ENCODE peak calls at places on chromosomes 5 and 9, in seven cellular contexts. S is HFF-Myc; Z is kidney epithelial cell; W is CD8-positive, alpha-beta T cell; T is A549; P is body of pancreas; F is astrocyte. U is an unnamed sample.

GRCh38 chr9:82234160-82234943 is 245.8 kb downstream of the SPATA31D1 start:
- DNase-seq in W (no peak), T (no peak), S (no peak), Z (no peak), F (no peak), P (no peak), U (no peak)

GRCh38 chr5:178215263-178216002 is 11.1 kb downstream of the HNRNPAB start:
- DNase-seq in P (no peak), S (no peak), Z (no peak), F (no peak), W (no peak), T (no peak), U (no peak)

GRCh38 chr5:45410304-45410995 is 285.7 kb downstream of the HCN1 start:
- DNase-seq in T (no peak), W (no peak), S (no peak), F (no peak), P (no peak), Z (no peak), U (no peak)

GRCh38 chr5:32413466-32414263 is 30.9 kb downstream of the ZFR start:
- DNase-seq in Z (no peak), P (no peak), T (no peak), W (no peak), S (no peak), F (peak), U (no peak)

GRCh38 chr9:137017071-137017470 is 11.0 kb downstream of the ABCA2 start:
- DNase-seq in P (no peak), S (no peak), F (no peak), T (no peak), Z (no peak), W (no peak), U (no peak)

GRCh38 chr9:75414367-75415160 is 326.2 kb downstream of the OSTF1 start:
- DNase-seq in Z (no peak), P (no peak), T (no peak), W (no peak), S (no peak), F (no peak), U (no peak)

GRCh38 chr5:52994266-52994665 is 5.1 kb downstream of the ITGA2 start:
- DNase-seq in T (no peak), W (no peak), Z (no peak), S (no peak), F (no peak), P (no peak), U (no peak)

GRCh38 chr9:122219856-122220672 is 8.7 kb downstream of the LHX6 start:
- DNase-seq in T (no peak), P (no peak), W (no peak), F (no peak), Z (no peak), S (no peak), U (no peak)

GRCh38 chr5:102617187-102617856 is 118.5 kb upstream of the SLCO6A1 start:
- DNase-seq in F (no peak), S (no peak), P (no peak), Z (no peak), W (no peak), T (no peak), U (no peak)

GRCh38 chr9:136856078-136856474 is 3.9 kb downstream of the MAMDC4 start:
- DNase-seq in S (no peak), W (no peak), P (peak), Z (no peak), T (no peak), F (no peak), U (no peak)

GRCh38 chr9:92714787-92715487 is 45.0 kb upstream of the IPPK start:
- DNase-seq in S (no peak), P (no peak), Z (no peak), W (no peak), T (no peak), F (no peak), U (no peak)

GRCh38 chr5:102753889-102754498 is 1.1 kb upstream of the PAM start:
- DNase-seq in S (no peak), T (peak), P (no peak), F (no peak), W (no peak), Z (no peak), U (no peak)

GRCh38 chr9:115913666-115914065 is 239.9 kb upstream of the PAPPA start:
- DNase-seq in F (peak), Z (no peak), W (no peak), P (no peak), T (no peak), S (no peak), U (peak)

GRCh38 chr9:17802249-17802857 is 223.5 kb downstream of the SH3GL2 start:
- DNase-seq in Z (no peak), P (no peak), S (peak), F (no peak), T (peak), W (no peak), U (no peak)

GRCh38 chr9:36416870-36417269 is 16.8 kb upstream of the RNF38 start:
- DNase-seq in W (no peak), F (no peak), P (no peak), T (no peak), Z (no peak), S (no peak), U (no peak)

GRCh38 chr5:98656106-98656795 is 117.2 kb upstream of the RGMB start:
- DNase-seq in F (peak), Z (no peak), P (no peak), S (no peak), W (no peak), T (no peak), U (no peak)

GRCh38 chr9:109781086-109781485 is 1.1 kb downstream of the PALM2AKAP2 start:
- DNase-seq in S (no peak), Z (no peak), F (no peak), W (no peak), T (no peak), P (no peak), U (no peak)
- H3K4me3 ChIP-seq in S (peak), Z (peak), F (peak), W (no peak), T (no peak), P (no peak), U (peak)

GRCh38 chr9:108780949-108781734 is 74.6 kb downstream of the ACTL7B start:
- DNase-seq in Z (no peak), T (no peak), W (no peak), S (no peak), P (no peak), F (no peak), U (no peak)

GRCh38 chr9:108776920-108777650 is 78.7 kb downstream of the ACTL7B start:
- DNase-seq in F (peak), S (no peak), Z (peak), W (no peak), T (no peak), P (no peak), U (no peak)

GRCh38 chr9:108779506-108779905 is 76.3 kb downstream of the ACTL7B start:
- DNase-seq in S (no peak), Z (no peak), W (no peak), F (no peak), T (no peak), P (no peak), U (no peak)

GRCh38 chr9:108775901-108776306 is 79.9 kb downstream of the ACTL7B start:
- DNase-seq in W (no peak), Z (no peak), F (no peak), P (no peak), T (no peak), S (no peak), U (no peak)
- TF ChIP-seq CTCF in W (no peak), Z (no peak), F (no peak), P (no peak), T (no peak), S (no peak), U (no peak)

GRCh38 chr5:119452060-119452372 is 281 bp upstream of the HSD17B4 start:
- DNase-seq in S (no peak), P (no peak), W (no peak), Z (no peak), F (no peak), T (no peak), U (no peak)
- H3K4me3 ChIP-seq in S (peak), P (no peak), W (peak), Z (peak), F (peak), T (peak), U (peak)

GRCh38 chr9:34991833-34992375 is 2.4 kb downstream of the DNAJB5 start:
- DNase-seq in S (no peak), P (peak), T (no peak), F (peak), Z (no peak), W (no peak), U (no peak)
- TF ChIP-seq CTCF in S (no peak), P (no peak), T (no peak), F (no peak), Z (peak), W (no peak), U (no peak)

GRCh38 chr5:14160116-14160515 is 17.0 kb downstream of the TRIO start:
- DNase-seq in S (no peak), T (no peak), W (no peak), P (no peak), F (no peak), Z (no peak), U (no peak)

GRCh38 chr5:14164164-14164720 is 21.1 kb downstream of the TRIO start:
- DNase-seq in S (no peak), P (no peak), F (no peak), T (no peak), Z (no peak), W (no peak), U (no peak)

GRCh38 chr5:14164764-14165163 is 21.6 kb downstream of the TRIO start:
- DNase-seq in T (no peak), P (no peak), W (no peak), S (no peak), F (no peak), Z (no peak), U (no peak)

GRCh38 chr5:14158890-14159666 is 15.9 kb downstream of the TRIO start:
- DNase-seq in Z (no peak), F (no peak), T (no peak), P (no peak), W (no peak), S (no peak), U (no peak)

DNA sequence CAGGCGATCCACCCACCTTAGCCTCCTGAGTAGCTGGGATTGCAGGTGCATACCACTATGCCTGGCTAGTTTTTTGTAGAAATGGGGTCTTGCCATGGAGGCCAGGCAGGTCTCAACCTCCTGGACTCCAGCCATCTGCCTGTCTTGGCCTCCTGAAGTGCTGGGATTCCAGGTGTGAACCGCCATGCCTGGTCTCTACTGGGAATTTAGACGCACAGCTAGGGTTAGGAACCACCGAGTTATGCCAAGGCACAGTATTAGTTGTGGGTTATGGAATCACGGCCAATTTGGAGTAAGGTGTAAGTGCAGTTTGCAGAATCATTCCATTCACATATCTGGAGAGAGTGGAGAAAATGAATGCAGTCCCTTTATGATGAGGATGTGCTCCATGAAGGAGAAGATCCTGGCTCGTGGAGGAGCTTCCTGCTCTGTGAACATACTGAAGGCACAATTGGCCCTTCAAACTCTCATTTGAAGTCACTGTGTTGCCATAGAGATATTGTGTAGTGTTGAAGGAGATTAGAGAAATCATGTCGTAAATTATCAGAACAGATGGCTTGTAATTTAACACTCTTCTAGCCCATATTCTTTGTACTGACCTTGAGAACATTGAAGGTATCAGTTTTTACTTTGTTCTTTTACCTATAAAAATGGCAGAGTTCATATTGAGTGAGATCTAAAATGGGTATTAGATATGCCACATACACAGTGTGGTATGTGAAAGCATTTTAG is 18.8 kb downstream of the TRIO start:
- DNase-seq in T (no peak), Z (no peak), W (no peak), F (no peak), P (no peak), S (no peak), U (no peak)
- H3K4me3 ChIP-seq in T (no peak), Z (no peak), W (no peak), F (no peak), P (no peak), S (no peak), U (no peak)

GRCh38 chr5:132753135-132753987 is 6.1 kb downstream of the CCNI2 start:
- DNase-seq in T (no peak), W (no peak), Z (no peak), F (no peak), P (peak), S (no peak), U (no peak)
- TF ChIP-seq CTCF in T (no peak), W (no peak), Z (peak), F (no peak), P (peak), S (no peak), U (peak)

GRCh38 chr9:134357631-134358025 is 31.4 kb downstream of the RXRA start:
- DNase-seq in P (no peak), W (no peak), Z (no peak), F (no peak), S (no peak), T (no peak), U (no peak)
- H3K4me3 ChIP-seq in P (no peak), W (no peak), Z (no peak), F (no peak), S (no peak), T (no peak), U (no peak)

DNA sequence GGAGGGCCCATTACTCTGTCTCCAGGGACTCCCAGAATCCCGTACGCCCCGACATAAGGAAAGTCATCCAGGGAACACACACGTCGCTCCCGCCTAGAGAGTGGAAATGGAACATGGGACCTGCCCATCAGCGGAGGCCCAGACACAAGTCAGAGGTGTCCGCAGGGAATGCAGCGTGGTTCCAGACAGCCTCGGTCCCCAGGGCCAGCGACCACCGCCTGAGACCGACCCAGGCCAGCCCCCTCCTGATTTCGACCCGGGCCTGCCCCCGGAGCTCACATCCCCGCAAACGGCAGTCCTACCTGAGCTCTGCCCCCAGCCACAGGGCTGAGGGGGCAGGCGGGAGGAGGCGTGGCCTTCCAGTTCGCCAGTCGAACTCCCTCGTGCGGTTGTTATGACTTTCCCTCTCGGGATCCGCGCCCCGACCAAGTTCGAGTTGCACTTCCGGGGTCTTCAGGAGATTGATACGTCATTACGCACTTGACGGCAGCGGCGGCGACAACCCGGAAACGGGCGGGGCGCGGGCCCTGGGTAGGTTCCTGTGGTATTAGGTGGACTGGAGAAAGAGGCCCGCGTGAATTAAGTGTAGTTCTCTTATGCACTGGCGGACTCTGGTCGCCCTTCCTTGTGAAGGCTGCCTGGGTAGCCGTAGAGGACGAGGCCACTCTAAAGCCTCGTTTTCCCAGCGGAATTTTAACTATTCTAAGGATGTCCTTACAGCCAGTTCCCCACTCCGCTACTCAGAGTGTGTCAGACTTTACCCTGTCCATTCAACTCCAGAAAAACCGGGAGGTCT is 370.0 kb upstream of the POU5F2 start:
- DNase-seq in F (peak), Z (peak), S (peak), T (peak), P (peak), W (peak), U (peak)
- TF ChIP-seq CTCF in F (no peak), Z (no peak), S (no peak), T (no peak), P (peak), W (no peak), U (peak)